ENCODE peak calls at places on chromosome 21, in ten cellular contexts. R is lower leg skin; D is C1 segment of cervical spinal cord; Z is breast epithelium; U is NCI-H1417; G is left colon; H is GOT3; T is activated naive CD4-positive, alpha-beta T cell treated with anti-CD3 and anti-CD28 coated beads, Interleukin-2, amount 50 U/mL, for 72 hours; W is CMK; J is activated CD4-positive, alpha-beta T cell treated with anti-CD3 and anti-CD28 coated beads, Interleukin-2, amount 50 U/mL, for 4 hours. E is an unnamed sample.

GRCh38 chr21:46024983-46025860 is 43.7 kb downstream of the COL6A1 start:
- DNase-seq in R (no peak), D (no peak), Z (no peak), U (no peak), G (no peak), H (no peak), T (no peak), W (no peak), J (no peak), E (no peak)

GRCh38 chr21:29849735-29850176 is 90.0 kb downstream of the GRIK1 start:
- DNase-seq in R (peak), D (no peak), Z (no peak), U (peak), G (peak), H (no peak), T (peak), W (peak), J (peak), E (peak)

GRCh38 chr21:45405271-45405818 is 380 bp downstream of the COL18A1 start:
- DNase-seq in R (no peak), D (no peak), Z (no peak), U (no peak), G (no peak), H (no peak), T (peak), W (no peak), J (no peak), E (no peak)

GRCh38 chr21:23402929-23403520 is 2204.3 kb downstream of the MRPL39 start:
- DNase-seq in R (no peak), D (no peak), Z (no peak), U (peak), G (no peak), H (no peak), T (no peak), W (no peak), J (no peak), E (no peak)

GRCh38 chr21:38384675-38385074 is 113.6 kb downstream of the ERG start:
- DNase-seq in R (no peak), D (no peak), Z (no peak), U (no peak), G (no peak), H (no peak), T (no peak), W (no peak), J (no peak), E (no peak)

GRCh38 chr21:42526379-42526727 is 12.7 kb downstream of the SLC37A1 start:
- DNase-seq in R (no peak), D (no peak), Z (no peak), U (peak), G (peak), H (no peak), T (no peak), W (no peak), J (no peak), E (no peak)

GRCh38 chr21:16912075-16912474 is 600.8 kb upstream of the CXADR start:
- DNase-seq in R (no peak), D (no peak), Z (no peak), U (no peak), G (no peak), H (no peak), T (no peak), W (no peak), J (no peak), E (no peak)

GRCh38 chr21:34630536-34631143 is 15.7 kb upstream of the RCAN1 start:
- DNase-seq in R (peak), D (no peak), Z (no peak), U (peak), G (no peak), H (no peak), T (peak), W (no peak), J (no peak), E (no peak)

GRCh38 chr21:18114735-18115134 is 129.9 kb upstream of the CHODL start:
- DNase-seq in R (no peak), D (no peak), Z (no peak), U (no peak), G (no peak), H (no peak), T (no peak), W (no peak), J (no peak), E (no peak)

GRCh38 chr21:34054259-34054658 is 19.1 kb upstream of the MRPS6 start:
- DNase-seq in R (no peak), D (no peak), Z (no peak), U (peak), G (no peak), H (no peak), T (no peak), W (no peak), J (no peak), E (no peak)

GRCh38 chr21:38915546-38915945 is 109.8 kb downstream of the ETS2 start:
- DNase-seq in R (no peak), D (no peak), Z (no peak), U (no peak), G (no peak), H (no peak), T (no peak), W (no peak), J (no peak), E (no peak)

GRCh38 chr21:32463367-32463766 is 50.9 kb downstream of the EVA1C start:
- DNase-seq in R (no peak), D (no peak), Z (no peak), U (no peak), G (no peak), H (no peak), T (no peak), W (no peak), J (no peak), E (no peak)

GRCh38 chr21:33123396-33124120 is 53.6 kb downstream of the OLIG1 start:
- DNase-seq in R (no peak), D (no peak), Z (no peak), U (no peak), G (no peak), H (no peak), T (no peak), W (no peak), J (no peak), E (no peak)

GRCh38 chr21:32717851-32718316 is 9.9 kb downstream of the SYNJ1 start:
- DNase-seq in R (no peak), D (no peak), Z (no peak), U (no peak), G (no peak), H (no peak), T (no peak), W (no peak), J (no peak), E (no peak)

GRCh38 chr21:45049725-45050359 is 24.5 kb upstream of the ADARB1 start:
- DNase-seq in R (no peak), D (no peak), Z (no peak), U (no peak), G (no peak), H (no peak), T (no peak), W (no peak), J (no peak), E (no peak)

GRCh38 chr21:42799516-42799915 is 79.8 kb downstream of the WDR4 start:
- DNase-seq in R (no peak), D (no peak), Z (no peak), U (no peak), G (no peak), H (no peak), T (peak), W (no peak), J (no peak), E (peak)

E was measured in GM12864.